ENCODE peak calls at places on chromosomes 7 and 10, in six cellular contexts. F, Z, V, S, X and D are unnamed samples.

GRCh38 chr7:16564909-16565426 is 38.3 kb downstream of the LRRC72 start:
- DNase-seq in F (no peak), Z (peak), V (no peak), S (no peak), X (peak), D (no peak)

GRCh38 chr7:151758994-151759540 is 117.8 kb downstream of the PRKAG2 start:
- DNase-seq in F (no peak), Z (no peak), V (no peak), S (no peak), X (no peak), D (no peak)

GRCh38 chr10:60728056-60728455 is 50.2 kb upstream of the CDK1 start:
- DNase-seq in F (no peak), Z (no peak), V (no peak), S (no peak), X (no peak), D (no peak)

GRCh38 chr10:116646502-116646901 is 25.7 kb downstream of the PNLIPRP2 start:
- DNase-seq in F (no peak), Z (no peak), V (no peak), S (no peak), X (no peak), D (no peak)

GRCh38 chr7:22860784-22861482 is 38.3 kb upstream of the TOMM7 start:
- DNase-seq in F (no peak), Z (no peak), V (no peak), S (no peak), X (no peak), D (no peak)

GRCh38 chr7:32481921-32482320 is 8.3 kb downstream of the LSM5 start:
- DNase-seq in F (no peak), Z (no peak), V (no peak), S (no peak), X (no peak), D (no peak)

GRCh38 chr7:25091757-25092156 is 33.3 kb downstream of the CYCS start:
- DNase-seq in F (no peak), Z (no peak), V (no peak), S (no peak), X (no peak), D (no peak)

GRCh38 chr7:1707756-1708611 is 37.9 kb downstream of the ELFN1 start:
- DNase-seq in F (peak), Z (no peak), V (no peak), S (no peak), X (peak), D (peak)

GRCh38 chr7:115008465-115009114 is 86.7 kb downstream of the MDFIC start:
- DNase-seq in F (no peak), Z (no peak), V (peak), S (no peak), X (no peak), D (peak)

GRCh38 chr7:149720372-149721083 is 52.9 kb downstream of the ZNF467 start:
- DNase-seq in F (peak), Z (peak), V (peak), S (no peak), X (peak), D (peak)

GRCh38 chr7:70738080-70738479 is 393.9 kb upstream of the GALNT17 start:
- DNase-seq in F (no peak), Z (peak), V (no peak), S (no peak), X (peak), D (no peak)

GRCh38 chr7:41336981-41337380 is 365.9 kb downstream of the INHBA start:
- DNase-seq in F (no peak), Z (no peak), V (no peak), S (no peak), X (no peak), D (no peak)

GRCh38 chr10:114801411-114801813 is 20.2 kb upstream of the FHIP2A start:
- DNase-seq in F (no peak), Z (no peak), V (no peak), S (peak), X (no peak), D (no peak)

GRCh38 chr7:64999165-65000004 is 7.1 kb downstream of the ERV3-1 start:
- DNase-seq in F (peak), Z (no peak), V (peak), S (no peak), X (no peak), D (no peak)

GRCh38 chr7:142188846-142189245 is 69.0 kb downstream of the PRSS58 start:
- DNase-seq in F (no peak), Z (peak), V (no peak), S (no peak), X (no peak), D (no peak)

GRCh38 chr10:96851281-96851680 is 19.2 kb downstream of the LCOR start:
- DNase-seq in F (no peak), Z (no peak), V (no peak), S (no peak), X (no peak), D (no peak)

GRCh38 chr7:2654059-2654458 is 22.3 kb downstream of the TTYH3 start:
- DNase-seq in F (no peak), Z (no peak), V (no peak), S (no peak), X (no peak), D (no peak)

GRCh38 chr10:82692458-82692857 is 817.5 kb downstream of the NRG3 start:
- DNase-seq in F (no peak), Z (no peak), V (no peak), S (no peak), X (no peak), D (no peak)

GRCh38 chr7:106812027-106812643 is 52.9 kb upstream of the PIK3CG start:
- DNase-seq in F (no peak), Z (no peak), V (peak), S (no peak), X (no peak), D (no peak)

GRCh38 chr10:123565691-123566660 is 100.2 kb upstream of the GPR26 start:
- DNase-seq in F (no peak), Z (no peak), V (no peak), S (no peak), X (no peak), D (no peak)

GRCh38 chr10:125002423-125003145 is 60.7 kb downstream of the ZRANB1 start:
- DNase-seq in F (peak), Z (no peak), V (peak), S (peak), X (no peak), D (peak)

GRCh38 chr7:20152511-20152910 is 64.7 kb downstream of the MACC1 start:
- DNase-seq in F (no peak), Z (peak), V (no peak), S (no peak), X (peak), D (no peak)

GRCh38 chr10:132414402-132415016 is 17.5 kb downstream of the PWWP2B start:
- DNase-seq in F (peak), Z (no peak), V (no peak), S (no peak), X (no peak), D (peak)

GRCh38 chr7:30476401-30477145 is 2.0 kb downstream of the NOD1 start:
- DNase-seq in F (no peak), Z (no peak), V (no peak), S (no peak), X (no peak), D (no peak)

GRCh38 chr7:49848211-49848841 is 74.9 kb downstream of the VWC2 start:
- DNase-seq in F (no peak), Z (peak), V (no peak), S (no peak), X (no peak), D (peak)

GRCh38 chr10:122233857-122234348 is 37.2 kb upstream of the BTBD16 start:
- DNase-seq in F (no peak), Z (no peak), V (peak), S (no peak), X (no peak), D (no peak)